ENCODE peak calls at places on chromosomes 4 and X, in four cellular contexts. E is OCI-LY7; K is effector memory CD8-positive, alpha-beta T cell; M is fibroblast of lung. A is an unnamed sample.

GRCh38 chrX:148290041-148290440 is 210.4 kb upstream of the AFF2 start:
- DNase-seq in E (no peak), K (no peak), M (no peak), A (no peak)

GRCh38 chr4:142393127-142393526 is 453.0 kb downstream of the INPP4B start:
- DNase-seq in E (no peak), K (no peak), M (no peak), A (no peak)

GRCh38 chr4:140612356-140612755 is 43.6 kb upstream of the UCP1 start:
- DNase-seq in E (no peak), K (no peak), M (no peak), A (no peak)

GRCh38 chr4:43357252-43357974 is 464.9 kb downstream of the GRXCR1 start:
- DNase-seq in E (no peak), K (no peak), M (no peak), A (no peak)

GRCh38 chr4:84451546-84451945 is 47.5 kb downstream of the NKX6-1 start:
- DNase-seq in E (peak; percentile 1), K (no peak), M (no peak), A (no peak)

GRCh38 chr4:147246096-147246495 is 234.8 kb upstream of the EDNRA start:
- DNase-seq in E (no peak), K (no peak), M (no peak), A (no peak)

GRCh38 chrX:50081282-50081955 is 119.4 kb downstream of the AKAP4 start:
- DNase-seq in E (no peak), K (no peak), M (no peak), A (no peak)

GRCh38 chr4:7831330-7831729 is 108.3 kb downstream of the AFAP1 start:
- DNase-seq in E (no peak), K (no peak), M (peak; percentile 92), A (peak; percentile 46)

GRCh38 chrX:12974217-12974796 is 603 bp upstream of the TMSB4X start:
- DNase-seq in E (peak; percentile 59), K (no peak), M (peak; percentile 69), A (no peak)

GRCh38 chr4:11769425-11769824 is 340.7 kb upstream of the HS3ST1 start:
- DNase-seq in E (no peak), K (no peak), M (peak; percentile 16), A (no peak)

GRCh38 chrX:39762266-39762841 is 335.4 kb downstream of the BCOR start:
- DNase-seq in E (no peak), K (no peak), M (peak; percentile 90), A (no peak)

GRCh38 chrX:115560211-115560977 is 580 bp upstream of the PLS3 start:
- DNase-seq in E (no peak), K (no peak), M (peak; percentile 70), A (no peak)

GRCh38 chr4:105215609-105216313 is 69.1 kb downstream of the TET2 start:
- DNase-seq in E (no peak), K (no peak), M (peak; percentile 60), A (no peak)

GRCh38 chr4:8709050-8709728 is 116.6 kb downstream of the CPZ start:
- DNase-seq in E (no peak), K (no peak), M (no peak), A (no peak)

GRCh38 chrX:113195949-113196348 is 355.3 kb upstream of the AMOT start:
- DNase-seq in E (no peak), K (no peak), M (no peak), A (no peak)

GRCh38 chr4:119627267-119628190 is 1.1 kb downstream of the PDE5A start:
- DNase-seq in E (peak; percentile 67), K (peak; percentile 54), M (peak; percentile 80), A (peak; percentile 64)

GRCh38 chrX:147803948-147804347 is 107.8 kb upstream of the FMR1 start:
- DNase-seq in E (peak; percentile 17), K (no peak), M (no peak), A (peak; percentile 1)

A was measured in CD4-positive, alpha-beta memory T cell.